ENCODE peak calls at places on chromosome X, in eight cellular contexts. R is heart left ventricle, L is PC-9, B is brain microvascular endothelial cell, S is right lobe of liver, G is omental fat pad, V is fibroblast of lung, N is psoas muscle. Y is an unnamed sample.

GRCh38 chrX:139903229-139903628 is 29.6 kb downstream of the ATP11C start:
- DNase-seq in R (no peak), L (no peak), B (no peak), S (no peak), G (no peak), V (no peak), N (no peak), Y (no peak)

GRCh38 chrX:331145-331771 is 12.7 kb upstream of the GTPBP6 start:
- DNase-seq in R (peak), L (no peak), B (peak), S (peak), G (no peak), V (peak), N (peak), Y (peak)

GRCh38 chrX:29913647-29914046 is 301.7 kb upstream of the MAGEB2 start:
- DNase-seq in R (no peak), L (no peak), B (no peak), S (no peak), G (no peak), V (no peak), N (no peak), Y (no peak)

GRCh38 chrX:40303256-40304077 is 205.7 kb upstream of the BCOR start:
- DNase-seq in R (no peak), L (no peak), B (no peak), S (no peak), G (no peak), V (no peak), N (no peak), Y (no peak)

GRCh38 chrX:97763391-97763790 is 879.7 kb downstream of the RPA4 start:
- DNase-seq in R (no peak), L (no peak), B (no peak), S (no peak), G (no peak), V (no peak), N (no peak), Y (no peak)

GRCh38 chrX:20352935-20353336 is 86.2 kb upstream of the RPS6KA3 start:
- DNase-seq in R (no peak), L (no peak), B (no peak), S (no peak), G (no peak), V (no peak), N (no peak), Y (no peak)

GRCh38 chrX:78123190-78123589 is 16.3 kb downstream of the TAF9B start:
- DNase-seq in R (no peak), L (no peak), B (peak), S (no peak), G (no peak), V (no peak), N (no peak), Y (no peak)

GRCh38 chrX:115949900-115950822 is 220.4 kb upstream of the AGTR2 start:
- DNase-seq in R (no peak), L (peak), B (no peak), S (no peak), G (no peak), V (no peak), N (peak), Y (no peak)

GRCh38 chrX:7950865-7951264 is 23.7 kb upstream of the PNPLA4 start:
- DNase-seq in R (no peak), L (no peak), B (no peak), S (no peak), G (no peak), V (no peak), N (no peak), Y (no peak)

GRCh38 chrX:821311-822178 is 191.0 kb downstream of the SHOX start:
- DNase-seq in R (no peak), L (no peak), B (no peak), S (no peak), G (no peak), V (no peak), N (no peak), Y (no peak)

GRCh38 chrX:153445856-153446635 is at the start of gene TREX2:
- DNase-seq in R (no peak), L (no peak), B (no peak), S (no peak), G (no peak), V (no peak), N (no peak), Y (peak)

GRCh38 chrX:71099736-71100135 is 4.1 kb downstream of the FOXO4 start:
- DNase-seq in R (no peak), L (no peak), B (no peak), S (no peak), G (no peak), V (no peak), N (no peak), Y (no peak)

GRCh38 chrX:47247206-47247998 is 14.6 kb downstream of the USP11 start:
- DNase-seq in R (no peak), L (no peak), B (peak), S (no peak), G (no peak), V (peak), N (no peak), Y (no peak)

GRCh38 chrX:22396408-22396807 is 123.7 kb downstream of the CBLL2 start:
- DNase-seq in R (no peak), L (no peak), B (no peak), S (no peak), G (no peak), V (no peak), N (no peak), Y (no peak)

GRCh38 chrX:270848-271367 is 10.3 kb upstream of the PLCXD1 start:
- DNase-seq in R (no peak), L (no peak), B (no peak), S (no peak), G (no peak), V (no peak), N (peak), Y (peak)

GRCh38 chrX:2489446-2490445 is 11.0 kb downstream of the DHRSX start:
- DNase-seq in R (no peak), L (no peak), B (no peak), S (no peak), G (no peak), V (no peak), N (no peak), Y (peak)

DNA sequence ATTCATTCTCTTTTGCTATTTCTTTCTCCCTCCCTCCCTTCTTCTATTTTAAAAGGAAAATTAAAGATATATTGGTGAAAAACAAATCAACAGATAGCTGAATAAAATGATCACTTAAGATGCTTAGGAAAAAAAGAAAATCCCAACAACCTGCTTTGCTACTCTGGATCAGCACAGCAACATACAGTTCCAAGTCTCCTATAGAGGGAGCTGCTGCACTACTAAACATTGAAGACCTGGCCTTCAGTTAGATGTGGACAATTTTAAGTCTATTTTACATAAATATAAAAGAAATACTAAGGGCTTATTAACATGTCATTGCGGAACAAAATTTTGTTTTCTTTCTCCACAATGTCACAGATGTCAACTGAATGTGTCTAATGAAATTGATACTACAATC is 226.4 kb downstream of the MAGEB5 start:
- DNase-seq in R (no peak), L (no peak), B (peak), S (no peak), G (no peak), V (peak), N (no peak), Y (no peak)
- TF ChIP-seq CTCF in R (peak), L (peak), B (peak), S (no peak), G (no peak), V (peak), N (peak), Y (peak)

GRCh38 chrX:44303119-44303518 is 40.4 kb downstream of the EFHC2 start:
- DNase-seq in R (no peak), L (no peak), B (no peak), S (no peak), G (no peak), V (no peak), N (no peak), Y (no peak)
- TF ChIP-seq CTCF in R (peak), L (no peak), B (no peak), S (no peak), G (no peak), V (no peak), N (no peak), Y (no peak)

GRCh38 chrX:120750381-120750780 is 120.5 kb upstream of the C1GALT1C1 start:
- DNase-seq in R (no peak), L (no peak), B (no peak), S (no peak), G (no peak), V (no peak), N (no peak), Y (no peak)

GRCh38 chrX:120755066-120755846 is 120.4 kb downstream of the CT47B1 start:
- DNase-seq in R (no peak), L (no peak), B (no peak), S (no peak), G (no peak), V (no peak), N (no peak), Y (no peak)

GRCh38 chrX:120751683-120752082 is 121.8 kb upstream of the C1GALT1C1 start:
- DNase-seq in R (no peak), L (no peak), B (no peak), S (no peak), G (no peak), V (no peak), N (no peak), Y (no peak)

GRCh38 chrX:120752431-120753128 is 122.7 kb upstream of the C1GALT1C1 start:
- DNase-seq in R (no peak), L (no peak), B (no peak), S (no peak), G (no peak), V (no peak), N (no peak), Y (no peak)

GRCh38 chrX:120753413-120754251 is 122.0 kb downstream of the CT47B1 start:
- DNase-seq in R (no peak), L (no peak), B (no peak), S (no peak), G (no peak), V (no peak), N (no peak), Y (no peak)
- TF ChIP-seq CTCF in R (no peak), L (no peak), B (no peak), S (no peak), G (no peak), V (no peak), N (no peak), Y (no peak)

DNA sequence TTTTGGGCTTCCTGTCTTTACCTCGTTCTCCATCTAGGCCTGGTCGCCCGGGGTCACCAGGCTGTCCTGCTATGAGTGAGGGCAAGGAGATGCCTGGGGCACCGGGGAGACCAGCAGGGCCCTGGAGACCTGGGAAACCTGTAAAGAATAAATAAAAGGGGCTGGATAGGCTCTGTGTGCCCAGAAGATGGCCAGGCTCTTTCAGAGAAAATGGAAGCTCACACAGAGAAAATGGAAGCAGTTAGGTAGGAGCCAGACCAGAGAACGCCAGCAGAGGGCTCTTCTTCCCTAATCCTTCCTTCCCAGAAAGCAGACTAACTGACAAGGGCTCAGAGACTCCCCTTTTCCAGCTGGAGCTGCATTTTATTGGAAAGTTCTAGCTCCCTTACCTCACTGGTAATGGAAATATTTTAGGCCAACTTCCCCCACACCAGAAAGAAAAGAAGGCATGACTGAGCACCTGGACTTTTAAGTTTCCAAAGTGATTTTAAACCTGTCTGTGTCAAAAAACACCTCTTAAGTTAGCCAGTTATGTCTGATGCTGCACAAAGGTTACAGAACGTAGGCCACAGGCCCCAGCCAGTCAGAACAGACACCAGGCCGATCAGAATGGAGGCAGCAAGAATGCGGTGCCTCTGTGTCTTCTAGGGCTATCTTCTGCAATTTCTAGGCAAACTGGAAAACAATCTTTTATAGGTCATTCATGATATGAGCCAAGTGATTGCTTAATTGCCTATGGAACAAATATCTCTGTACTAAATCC is 74.0 kb downstream of the ATG4A start:
- DNase-seq in R (no peak), L (peak), B (peak), S (no peak), G (no peak), V (peak), N (no peak), Y (no peak)
- TF ChIP-seq CTCF in R (peak), L (peak), B (peak), S (no peak), G (no peak), V (peak), N (no peak), Y (peak)